ENCODE peak calls at places on chromosomes 7 and 10, in ten cellular contexts. U is stimulated activated CD4-positive, alpha-beta T cell treated with anti-CD3 and anti-CD28 coated beads, TNF-alpha, amount 100 ng/mL, for 24 hours; J is ACHN; H is posterior cingulate gyrus; X is HEK293T; D is uterus; G is GF-D8; Q is ecto neural progenitor cell; M is NCI-H1105 treated with DMSO at 0.1 percent for 48 hours; C is Right ventricle myocardium inferior. B is an unnamed sample.

GRCh38 chr10:61159253-61159652 is 215.3 kb upstream of the RHOBTB1 start:
- DNase-seq in M (no peak), U (no peak), J (no peak), G (no peak), Q (no peak), H (no peak), C (no peak), X (no peak), D (no peak), B (no peak)

GRCh38 chr10:126065751-126066150 is 169.4 kb downstream of the FANK1 start:
- DNase-seq in Q (no peak), C (no peak), H (no peak), D (no peak), U (no peak), M (no peak), G (no peak), X (no peak), J (no peak), B (no peak)

GRCh38 chr7:137073571-137074325 is 205.3 kb downstream of the CHRM2 start:
- DNase-seq in U (no peak), J (no peak), C (no peak), Q (no peak), M (no peak), G (no peak), H (no peak), D (no peak), X (no peak), B (no peak)

GRCh38 chr10:102775973-102776669 is 32.4 kb downstream of the WBP1L start:
- DNase-seq in C (peak; percentile 89), X (peak; percentile 65), M (no peak), H (peak; percentile 41), J (no peak), G (no peak), U (no peak), D (peak; percentile 85), Q (peak; percentile 68), B (peak; percentile 86)

GRCh38 chr7:27103489-27104226 is 1.2 kb upstream of the HOXA2 start:
- DNase-seq in D (no peak), H (no peak), G (no peak), U (no peak), Q (no peak), J (no peak), C (no peak), M (no peak), X (no peak), B (no peak)

GRCh38 chr10:128310966-128311658 is 184.9 kb upstream of the MKI67 start:
- DNase-seq in C (no peak), Q (peak; percentile 60), X (no peak), D (no peak), G (no peak), U (no peak), H (no peak), M (no peak), J (no peak), B (no peak)

GRCh38 chr10:8146650-8147049 is 92.2 kb downstream of the GATA3 start:
- DNase-seq in C (no peak), D (no peak), M (no peak), U (no peak), X (no peak), G (no peak), J (no peak), Q (no peak), H (no peak), B (no peak)

GRCh38 chr7:117283371-117283770 is 39.5 kb downstream of the WNT2 start:
- DNase-seq in C (no peak), M (no peak), J (no peak), U (no peak), G (no peak), D (no peak), H (no peak), Q (no peak), X (no peak), B (no peak)

GRCh38 chr10:62512732-62513475 is 138.7 kb downstream of the ZNF365 start:
- DNase-seq in C (no peak), H (no peak), J (peak; percentile 57), Q (no peak), X (no peak), U (no peak), M (no peak), D (no peak), G (no peak), B (no peak)

GRCh38 chr7:130189281-130189782 is 15.9 kb downstream of the TMEM209 start:
- DNase-seq in C (no peak), D (no peak), X (no peak), J (no peak), Q (no peak), U (no peak), M (no peak), G (no peak), H (no peak), B (no peak)

GRCh38 chr7:143299840-143300239 is 11.7 kb downstream of the CASP2 start:
- DNase-seq in D (no peak), X (peak; percentile 69), U (no peak), J (peak; percentile 67), G (no peak), C (no peak), H (peak; percentile 52), Q (no peak), M (peak; percentile 3), B (peak; percentile 42)

GRCh38 chr10:11242443-11243386 is 225.0 kb downstream of the CELF2 start:
- DNase-seq in Q (no peak), D (no peak), U (no peak), J (no peak), G (no peak), H (no peak), C (peak; percentile 79), M (peak; percentile 37), X (no peak), B (no peak)

GRCh38 chr7:103660455-103661371 is 214.7 kb upstream of the SLC26A5 start:
- DNase-seq in H (no peak), J (peak; percentile 92), U (no peak), M (no peak), C (no peak), G (no peak), X (no peak), Q (no peak), D (no peak), B (peak; percentile 71)

B was measured in hepatocyte.